ENCODE peak calls at places on chromosomes 16 and 17, in six cellular contexts. N, V, L, Z, C and U are unnamed samples.

GRCh38 chr16:10408824-10409381 is 23.0 kb downstream of the ATF7IP2 start:
- DNase-seq in N (no peak), V (no peak), L (no peak), Z (no peak), C (no peak), U (no peak)

GRCh38 chr17:76090517-76091135 is 11.6 kb downstream of the ZACN start:
- DNase-seq in N (no peak), V (no peak), L (no peak), Z (no peak), C (no peak), U (no peak)

GRCh38 chr16:57130950-57131321 is 38.6 kb downstream of the CPNE2 start:
- DNase-seq in N (no peak), V (no peak), L (no peak), Z (no peak), C (no peak), U (no peak)

GRCh38 chr17:70767102-70767701 is 597.9 kb downstream of the KCNJ2 start:
- DNase-seq in N (no peak), V (no peak), L (no peak), Z (peak), C (no peak), U (no peak)

GRCh38 chr17:59366773-59367656 is 35.6 kb downstream of the YPEL2 start:
- DNase-seq in N (no peak), V (peak), L (peak), Z (peak), C (no peak), U (peak)

GRCh38 chr17:39208893-39209292 is 8.8 kb downstream of the RPL19 start:
- DNase-seq in N (no peak), V (peak), L (no peak), Z (peak), C (no peak), U (peak)

GRCh38 chr17:65061621-65062020 is 5.1 kb upstream of the GNA13 start:
- DNase-seq in N (no peak), V (no peak), L (no peak), Z (no peak), C (no peak), U (no peak)

GRCh38 chr17:32877164-32877764 is 340 bp upstream of the MYO1D start:
- DNase-seq in N (peak), V (peak), L (peak), Z (peak), C (peak), U (peak)

GRCh38 chr17:36680701-36681202 is 79.4 kb downstream of the MRM1 start:
- DNase-seq in N (no peak), V (no peak), L (no peak), Z (peak), C (no peak), U (no peak)

GRCh38 chr17:7807206-7807605 is 26.8 kb upstream of the KDM6B start:
- DNase-seq in N (peak), V (no peak), L (no peak), Z (no peak), C (no peak), U (no peak)

GRCh38 chr16:72666267-72666666 is 381.7 kb downstream of the ZFHX3 start:
- DNase-seq in N (no peak), V (no peak), L (no peak), Z (no peak), C (no peak), U (no peak)

GRCh38 chr16:59878479-59878878 is 1144.4 kb upstream of the GOT2 start:
- DNase-seq in N (no peak), V (no peak), L (no peak), Z (no peak), C (no peak), U (no peak)

GRCh38 chr17:72119963-72120877 is 600 bp upstream of the SOX9 start:
- DNase-seq in N (peak), V (peak), L (peak), Z (peak), C (no peak), U (peak)

GRCh38 chr17:60326702-60327101 is 65.2 kb downstream of the USP32 start:
- DNase-seq in N (no peak), V (no peak), L (no peak), Z (no peak), C (no peak), U (no peak)

GRCh38 chr17:81608605-81609004 is 28.3 kb downstream of the NPLOC4 start:
- DNase-seq in N (no peak), V (no peak), L (no peak), Z (no peak), C (no peak), U (no peak)

GRCh38 chr17:40422990-40423611 is 5.4 kb upstream of the TOP2A start:
- DNase-seq in N (no peak), V (no peak), L (no peak), Z (peak), C (no peak), U (no peak)

GRCh38 chr17:32519769-32520701 is 33.2 kb downstream of the CDK5R1 start:
- DNase-seq in N (peak), V (no peak), L (peak), Z (no peak), C (no peak), U (peak)

GRCh38 chr16:56234737-56235136 is 43.4 kb downstream of the GNAO1 start:
- DNase-seq in N (no peak), V (no peak), L (no peak), Z (no peak), C (no peak), U (no peak)

GRCh38 chr16:71648162-71648561 is 22.2 kb downstream of the MARVELD3 start:
- DNase-seq in N (no peak), V (no peak), L (no peak), Z (no peak), C (no peak), U (no peak)

GRCh38 chr17:9676084-9676483 is 30.8 kb downstream of the USP43 start:
- DNase-seq in N (no peak), V (no peak), L (no peak), Z (no peak), C (no peak), U (no peak)

GRCh38 chr16:73213761-73214480 is 166.0 kb upstream of the ZFHX3 start:
- DNase-seq in N (no peak), V (no peak), L (no peak), Z (no peak), C (no peak), U (no peak)

GRCh38 chr17:3935825-3936355 is 19.6 kb upstream of the P2RX1 start:
- DNase-seq in N (no peak), V (no peak), L (no peak), Z (no peak), C (no peak), U (no peak)

GRCh38 chr16:8346291-8346690 is 244.0 kb downstream of the TMEM114 start:
- DNase-seq in N (no peak), V (no peak), L (no peak), Z (no peak), C (no peak), U (no peak)

GRCh38 chr17:80025140-80025539 is 10.5 kb downstream of the TBC1D16 start:
- DNase-seq in N (peak), V (peak), L (no peak), Z (no peak), C (no peak), U (peak)

GRCh38 chr17:65131946-65132345 is 5.2 kb upstream of the RGS9 start:
- DNase-seq in N (no peak), V (no peak), L (no peak), Z (no peak), C (no peak), U (no peak)

GRCh38 chr17:33944412-33944811 is 310.7 kb upstream of the CCL2 start:
- DNase-seq in N (no peak), V (no peak), L (no peak), Z (no peak), C (no peak), U (no peak)

GRCh38 chr17:50887705-50888245 is 21.6 kb upstream of the TOB1 start:
- DNase-seq in N (no peak), V (no peak), L (no peak), Z (no peak), C (no peak), U (no peak)

GRCh38 chr17:69314246-69315030 is 12.5 kb downstream of the ABCA5 start:
- DNase-seq in N (no peak), V (no peak), L (no peak), Z (no peak), C (no peak), U (peak)

GRCh38 chr16:63625141-63625540 is 1496.7 kb downstream of the CDH11 start:
- DNase-seq in N (no peak), V (no peak), L (no peak), Z (no peak), C (no peak), U (no peak)

GRCh38 chr17:29004081-29004692 is 1.6 kb downstream of the SEZ6 start:
- DNase-seq in N (peak), V (no peak), L (no peak), Z (no peak), C (no peak), U (no peak)

GRCh38 chr16:74700206-74701040 is at the start of gene MLKL:
- DNase-seq in N (peak), V (peak), L (peak), Z (peak), C (peak), U (peak)

GRCh38 chr16:56895813-56896212 is 30.8 kb downstream of the SLC12A3 start:
- DNase-seq in N (no peak), V (no peak), L (no peak), Z (no peak), C (no peak), U (no peak)

GRCh38 chr16:15672514-15673167 is 22.6 kb downstream of the NDE1 start:
- DNase-seq in N (peak), V (peak), L (peak), Z (no peak), C (peak), U (no peak)

GRCh38 chr17:61579961-61580360 is 11.1 kb downstream of the NACA2 start:
- DNase-seq in N (no peak), V (no peak), L (no peak), Z (peak), C (no peak), U (peak)

GRCh38 chr16:87271256-87271655 is 45.9 kb downstream of the C16orf95 start:
- DNase-seq in N (peak), V (no peak), L (peak), Z (no peak), C (no peak), U (no peak)

GRCh38 chr16:19410435-19411153 is 7.1 kb upstream of the TMC5 start:
- DNase-seq in N (peak), V (no peak), L (no peak), Z (peak), C (no peak), U (no peak)
- TF ChIP-seq CTCF in N (peak), V (no peak), L (no peak), Z (no peak), C (no peak), U (no peak)

GRCh38 chr16:70253291-70254094 is 1.8 kb upstream of the EXOSC6 start:
- DNase-seq in N (no peak), V (no peak), L (no peak), Z (peak), C (no peak), U (peak)
- TF ChIP-seq CTCF in N (peak), V (peak), L (peak), Z (peak), C (peak), U (peak)

GRCh38 chr16:82605863-82606620 is 20.7 kb upstream of the CDH13 start:
- DNase-seq in N (no peak), V (no peak), L (no peak), Z (no peak), C (no peak), U (no peak)
- TF ChIP-seq CTCF in N (no peak), V (no peak), L (no peak), Z (no peak), C (no peak), U (no peak)

GRCh38 chr17:63950940-63951907 is 19.1 kb upstream of the CD79B start:
- DNase-seq in N (no peak), V (peak), L (no peak), Z (no peak), C (no peak), U (peak)
- TF ChIP-seq CTCF in N (no peak), V (peak), L (no peak), Z (peak), C (peak), U (peak)

DNA sequence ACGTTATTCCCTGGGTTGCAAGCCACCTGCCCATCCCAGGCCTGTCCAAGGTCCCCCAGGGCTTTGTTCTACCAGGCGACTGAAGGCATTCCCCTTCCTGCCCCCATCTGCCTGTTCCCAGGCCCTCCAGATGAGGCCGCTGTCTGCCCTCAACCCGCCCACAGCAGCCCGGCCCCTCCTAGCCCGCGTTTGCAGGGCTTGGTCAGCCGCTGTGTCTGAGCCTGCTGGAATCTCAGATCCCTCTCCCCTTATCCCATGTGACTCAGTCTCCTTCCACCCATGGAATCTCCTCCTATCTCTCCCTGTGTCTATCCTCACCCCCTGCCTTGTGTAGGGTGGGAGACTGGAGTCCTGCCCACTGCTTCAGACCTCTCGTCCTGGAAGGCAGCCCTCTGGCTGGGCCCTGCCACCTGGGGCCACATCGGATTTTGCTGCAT is 186.0 kb upstream of the TNRC6C start:
- DNase-seq in N (peak), V (peak), L (peak), Z (peak), C (peak), U (peak)
- TF ChIP-seq CTCF in N (peak), V (peak), L (peak), Z (peak), C (peak), U (peak)

GRCh38 chr17:18139949-18140348 is 31.4 kb downstream of the MYO15A start:
- DNase-seq in N (no peak), V (no peak), L (no peak), Z (no peak), C (no peak), U (peak)
- TF ChIP-seq CTCF in N (no peak), V (no peak), L (no peak), Z (peak), C (no peak), U (peak)